ENCODE peak calls at places on chromosomes 6 and 20, in nine cellular contexts. Q, X, D, T, Z, S, J, C and F are unnamed samples.

GRCh38 chr6:49557177-49557576 is 6.7 kb downstream of the C6orf141 start:
- ATAC-seq in J (no peak), D (no peak), C (no peak), X (no peak), Z (no peak), T (peak; percentile 67), S (no peak), Q (no peak), F (no peak)

GRCh38 chr20:18822832-18823231 is 9.2 kb downstream of the SCP2D1 start:
- ATAC-seq in J (no peak), C (no peak), S (no peak), X (no peak), T (no peak), Q (no peak), D (no peak), Z (no peak), F (no peak)

GRCh38 chr20:50133474-50134217 is 19.9 kb downstream of the PEDS1 start:
- ATAC-seq in C (peak; percentile 61), Z (peak; percentile 35), X (peak; percentile 50), D (peak; percentile 12), J (no peak), T (no peak), S (peak; percentile 33), Q (no peak), F (peak; percentile 11)

GRCh38 chr20:62117362-62117646 is 5.0 kb upstream of the LSM14B start:
- ATAC-seq in X (no peak), J (no peak), Z (no peak), Q (no peak), D (no peak), C (no peak), T (no peak), S (no peak), F (no peak)

GRCh38 chr6:150241751-150242150 is 98.9 kb downstream of the PPP1R14C start:
- ATAC-seq in Z (no peak), D (no peak), X (no peak), T (no peak), S (no peak), Q (no peak), J (no peak), C (no peak), F (no peak)

GRCh38 chr6:35213161-35213823 is 464 bp upstream of the SCUBE3 start:
- ATAC-seq in Z (no peak), Q (no peak), X (no peak), J (no peak), T (peak; percentile 57), C (no peak), D (no peak), S (peak; percentile 60), F (no peak)

GRCh38 chr20:62634330-62634967 is 7.9 kb upstream of the SLCO4A1 start:
- ATAC-seq in T (no peak), C (no peak), Q (no peak), Z (no peak), D (no peak), X (no peak), J (no peak), S (no peak), F (no peak)

GRCh38 chr6:73263570-73263909 is 544 bp upstream of the KHDC1 start:
- ATAC-seq in X (peak; percentile 16), Q (peak; percentile 7), J (peak; percentile 8), Z (no peak), C (no peak), D (peak; percentile 18), S (no peak), T (no peak), F (peak; percentile 12)

GRCh38 chr6:137881522-137881886 is 14.4 kb downstream of the TNFAIP3 start:
- ATAC-seq in T (no peak), X (no peak), Z (no peak), D (no peak), C (no peak), Q (no peak), S (no peak), J (peak; percentile 42), F (no peak)

GRCh38 chr6:40753939-40754448 is 166.8 kb upstream of the LRFN2 start:
- ATAC-seq in T (no peak), X (no peak), S (no peak), Q (no peak), C (no peak), Z (no peak), J (no peak), D (no peak), F (no peak)

GRCh38 chr6:105380634-105381033 is 22.2 kb downstream of the PREP start:
- ATAC-seq in D (no peak), J (no peak), Q (no peak), Z (no peak), C (no peak), T (no peak), X (no peak), S (no peak), F (no peak)

GRCh38 chr20:45363611-45364492 is 896 bp downstream of the SYS1 start:
- ATAC-seq in Q (no peak), T (no peak), J (no peak), C (no peak), X (no peak), S (no peak), D (no peak), Z (no peak), F (no peak)

GRCh38 chr20:45365444-45365970 is 2.6 kb downstream of the SYS1 start:
- ATAC-seq in Z (no peak), T (no peak), J (no peak), D (no peak), S (no peak), Q (no peak), C (no peak), X (no peak), F (no peak)

GRCh38 chr20:45361794-45362193 is 1.2 kb upstream of the SYS1 start:
- ATAC-seq in S (no peak), C (no peak), Z (no peak), D (no peak), Q (no peak), J (no peak), T (peak; percentile 2), X (no peak), F (no peak)

GRCh38 chr20:45366192-45366591 is 3.2 kb downstream of the SYS1 start:
- ATAC-seq in J (no peak), X (no peak), S (no peak), Q (no peak), T (no peak), D (no peak), C (no peak), Z (no peak), F (no peak)

GRCh38 chr20:45362804-45363610 is at the start of gene SYS1:
- ATAC-seq in X (peak; percentile 95), T (peak; percentile 70), Z (peak; percentile 85), S (peak; percentile 89), D (peak; percentile 93), Q (peak; percentile 91), J (peak; percentile 94), C (peak; percentile 63), F (peak; percentile 92)
- TF ChIP-seq POLR2A in X (peak; percentile 69), T (peak; percentile 98), Z (peak; percentile 76), S (peak; percentile 98), D (peak; percentile 87), Q (peak; percentile 89), J (peak; percentile 95), C (peak; percentile 97), F (peak; percentile 84)

GRCh38 chr20:52852695-52853094 is 119.5 kb upstream of the TSHZ2 start:
- ATAC-seq in C (no peak), S (peak; percentile 66), T (peak; percentile 89), D (no peak), X (no peak), Z (no peak), Q (peak; percentile 82), J (no peak), F (no peak)
- TF ChIP-seq POLR2A in C (no peak), S (no peak), T (no peak), D (no peak), X (no peak), Z (no peak), Q (no peak), J (no peak), F (no peak)

GRCh38 chr6:30682181-30683117 is 4.0 kb downstream of the PPP1R18 start:
- ATAC-seq in Q (peak; percentile 7), J (peak; percentile 76), Z (peak; percentile 26), T (peak; percentile 10), C (peak; percentile 5), S (no peak), D (peak; percentile 54), X (peak; percentile 44), F (peak; percentile 76)
- TF ChIP-seq POLR2A in Q (no peak), J (peak; percentile 65), Z (no peak), T (no peak), C (no peak), S (no peak), D (peak; percentile 36), X (peak; percentile 29), F (peak; percentile 34)

DNA sequence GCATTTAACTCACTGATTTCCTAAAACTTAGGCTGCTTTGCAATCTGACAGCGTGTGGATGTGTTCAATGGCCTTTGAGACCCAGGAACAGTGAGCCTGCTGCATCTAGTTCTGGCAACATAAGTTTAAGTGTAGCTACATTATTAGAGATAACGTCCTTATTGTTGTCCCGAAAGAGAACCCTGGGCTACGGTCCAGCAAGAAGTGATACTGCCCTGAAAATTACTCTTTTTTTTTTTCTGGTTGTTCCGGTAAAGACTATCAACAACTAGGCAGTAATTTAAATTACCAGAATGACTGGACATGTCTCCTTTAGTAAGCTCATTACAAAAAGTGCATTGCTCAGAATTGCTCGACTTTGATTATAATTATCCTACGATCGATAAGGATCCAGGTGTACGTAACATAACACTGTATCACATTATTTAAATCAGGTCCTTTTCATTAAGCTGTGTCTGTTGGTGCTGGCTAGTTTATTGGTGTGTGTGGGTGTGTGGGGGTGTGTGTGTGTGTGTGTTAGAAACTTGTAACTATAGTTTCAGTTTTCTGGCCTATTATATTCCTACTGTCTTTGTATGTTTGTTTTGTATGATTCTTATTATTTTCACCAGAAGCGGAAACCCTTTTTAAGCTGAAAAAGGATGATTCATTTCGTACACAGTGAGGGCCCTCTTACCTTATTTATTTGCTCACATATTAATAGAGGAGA is 3.0 kb downstream of the TSHZ2 start:
- ATAC-seq in S (no peak), X (no peak), T (peak; percentile 31), D (no peak), C (no peak), Q (no peak), J (no peak), Z (no peak), F (no peak)
- TF ChIP-seq POLR2A in S (no peak), X (no peak), T (no peak), D (no peak), C (no peak), Q (no peak), J (no peak), Z (no peak), F (no peak)

GRCh38 chr6:158516098-158516497 is 43.8 kb upstream of the TMEM181 start:
- ATAC-seq in D (no peak), C (no peak), X (no peak), T (no peak), S (no peak), J (no peak), Q (no peak), Z (no peak), F (no peak)
- TF ChIP-seq POLR2A in D (no peak), C (no peak), X (no peak), T (no peak), S (no peak), J (no peak), Q (no peak), Z (no peak), F (no peak)

GRCh38 chr6:29708432-29709177 is 14.6 kb upstream of the HLA-F start:
- ATAC-seq in D (no peak), S (no peak), J (peak; percentile 10), Q (no peak), C (no peak), X (no peak), T (no peak), Z (no peak), F (no peak)
- TF ChIP-seq POLR2A in D (no peak), S (no peak), J (peak; percentile 12), Q (no peak), C (no peak), X (no peak), T (no peak), Z (no peak), F (no peak)

GRCh38 chr20:63891061-63892002 is 3.6 kb upstream of the DNAJC5 start:
- ATAC-seq in Q (no peak), T (no peak), S (no peak), D (no peak), X (no peak), C (no peak), J (no peak), Z (no peak), F (no peak)
- TF ChIP-seq POLR2A in Q (no peak), T (no peak), S (no peak), D (no peak), X (no peak), C (no peak), J (no peak), Z (no peak), F (no peak)